ENCODE peak calls at places on chromosomes 1 and 21, in seven cellular contexts. S, G, Z, V, H, C and E are unnamed samples.

GRCh38 chr1:108664426-108664950 is 3.6 kb upstream of the HENMT1 start:
- DNase-seq in S (no peak), G (no peak), Z (no peak), V (no peak), H (no peak), C (no peak), E (no peak)

GRCh38 chr1:51189421-51190073 is 46.5 kb upstream of the RNF11 start:
- DNase-seq in S (peak; percentile 64), G (peak; percentile 77), Z (peak; percentile 79), V (peak; percentile 61), H (peak; percentile 66), C (peak; percentile 61), E (peak; percentile 82)

GRCh38 chr21:31222142-31222541 is 121.9 kb downstream of the TIAM1 start:
- DNase-seq in S (no peak), G (peak; percentile 84), Z (peak; percentile 42), V (no peak), H (no peak), C (no peak), E (no peak)

GRCh38 chr21:46061950-46062349 is 36.0 kb upstream of the COL6A2 start:
- DNase-seq in S (no peak), G (no peak), Z (no peak), V (no peak), H (no peak), C (no peak), E (no peak)

GRCh38 chr1:14108356-14109275 is 408.6 kb downstream of the PRDM2 start:
- DNase-seq in S (no peak), G (no peak), Z (peak; percentile 54), V (no peak), H (no peak), C (no peak), E (peak; percentile 8)

GRCh38 chr1:236143104-236143948 is 987 bp downstream of the GPR137B start:
- DNase-seq in S (peak; percentile 45), G (peak; percentile 93), Z (peak; percentile 9), V (no peak), H (peak; percentile 52), C (no peak), E (peak; percentile 63)

GRCh38 chr1:167360120-167360519 is 139.4 kb downstream of the POU2F1 start:
- DNase-seq in S (no peak), G (no peak), Z (peak; percentile 31), V (no peak), H (no peak), C (no peak), E (no peak)

GRCh38 chr1:198042168-198042567 is 114.6 kb upstream of the NEK7 start:
- DNase-seq in S (no peak), G (no peak), Z (no peak), V (no peak), H (no peak), C (no peak), E (no peak)

GRCh38 chr1:46203738-46204405 is 738 bp downstream of the LURAP1 start:
- DNase-seq in S (peak; percentile 60), G (peak; percentile 34), Z (no peak), V (no peak), H (no peak), C (no peak), E (no peak)

GRCh38 chr21:45392206-45392971 is 12.6 kb upstream of the COL18A1 start:
- DNase-seq in S (no peak), G (no peak), Z (no peak), V (no peak), H (no peak), C (no peak), E (no peak)

GRCh38 chr1:112256413-112256812 is 139.6 kb upstream of the CTTNBP2NL start:
- DNase-seq in S (no peak), G (no peak), Z (no peak), V (no peak), H (no peak), C (no peak), E (no peak)

GRCh38 chr1:202237052-202237451 is 43.5 kb downstream of the LGR6 start:
- DNase-seq in S (peak; percentile 93), G (peak; percentile 53), Z (peak; percentile 39), V (peak; percentile 63), H (peak; percentile 83), C (peak; percentile 42), E (peak; percentile 58)

GRCh38 chr21:24844672-24845071 is 762.6 kb downstream of the MRPL39 start:
- DNase-seq in S (no peak), G (no peak), Z (no peak), V (no peak), H (no peak), C (no peak), E (no peak)

GRCh38 chr1:226335653-226336052 is 26.7 kb upstream of the LIN9 start:
- DNase-seq in S (no peak), G (no peak), Z (no peak), V (no peak), H (no peak), C (no peak), E (no peak)

GRCh38 chr1:156193208-156193487 is 756 bp upstream of the SLC25A44 start:
- DNase-seq in S (no peak), G (no peak), Z (no peak), V (no peak), H (no peak), C (no peak), E (no peak)

GRCh38 chr1:53771648-53772047 is 32.7 kb upstream of the GLIS1 start:
- DNase-seq in S (no peak), G (peak; percentile 87), Z (peak; percentile 7), V (no peak), H (no peak), C (no peak), E (peak; percentile 10)

GRCh38 chr1:43586136-43586726 is 55.5 kb downstream of the PTPRF start:
- DNase-seq in S (no peak), G (no peak), Z (no peak), V (no peak), H (no peak), C (no peak), E (no peak)

GRCh38 chr1:215631489-215631888 is 64.4 kb downstream of the KCTD3 start:
- DNase-seq in S (no peak), G (peak; percentile 43), Z (peak; percentile 80), V (no peak), H (peak; percentile 12), C (no peak), E (peak; percentile 32)

GRCh38 chr1:209335090-209335692 is 248.3 kb upstream of the CAMK1G start:
- DNase-seq in S (peak; percentile 88), G (peak; percentile 62), Z (peak; percentile 61), V (peak; percentile 28), H (peak; percentile 80), C (peak; percentile 51), E (peak; percentile 66)

GRCh38 chr1:196608401-196609113 is at the start of gene KCNT2:
- DNase-seq in S (peak; percentile 99), G (peak; percentile 60), Z (no peak), V (no peak), H (peak; percentile 97), C (no peak), E (peak; percentile 84)

GRCh38 chr1:211259596-211260126 is 495 bp downstream of the RCOR3 start:
- DNase-seq in S (peak; percentile 55), G (peak; percentile 80), Z (peak; percentile 32), V (no peak), H (no peak), C (peak; percentile 63), E (peak; percentile 86)

GRCh38 chr1:216742625-216743024 is 19.4 kb upstream of the ESRRG start:
- DNase-seq in S (peak; percentile 22), G (peak; percentile 17), Z (peak; percentile 54), V (no peak), H (peak; percentile 17), C (peak; percentile 18), E (no peak)

GRCh38 chr1:18716785-18717678 is 86.4 kb downstream of the PAX7 start:
- DNase-seq in S (peak; percentile 46), G (no peak), Z (no peak), V (no peak), H (peak; percentile 63), C (no peak), E (no peak)
- TF ChIP-seq EZH2 in S (peak; percentile 63), G (peak; percentile 74), Z (no peak), V (no peak), H (peak; percentile 90), C (no peak), E (peak; percentile 34)

GRCh38 chr1:243950166-243950565 is 100.1 kb upstream of the AKT3 start:
- DNase-seq in S (no peak), G (peak; percentile 82), Z (peak; percentile 79), V (no peak), H (no peak), C (no peak), E (peak; percentile 27)
- TF ChIP-seq EZH2phosphoT487 in S (no peak), G (no peak), Z (no peak), V (no peak), H (no peak), C (no peak), E (no peak)

DNA sequence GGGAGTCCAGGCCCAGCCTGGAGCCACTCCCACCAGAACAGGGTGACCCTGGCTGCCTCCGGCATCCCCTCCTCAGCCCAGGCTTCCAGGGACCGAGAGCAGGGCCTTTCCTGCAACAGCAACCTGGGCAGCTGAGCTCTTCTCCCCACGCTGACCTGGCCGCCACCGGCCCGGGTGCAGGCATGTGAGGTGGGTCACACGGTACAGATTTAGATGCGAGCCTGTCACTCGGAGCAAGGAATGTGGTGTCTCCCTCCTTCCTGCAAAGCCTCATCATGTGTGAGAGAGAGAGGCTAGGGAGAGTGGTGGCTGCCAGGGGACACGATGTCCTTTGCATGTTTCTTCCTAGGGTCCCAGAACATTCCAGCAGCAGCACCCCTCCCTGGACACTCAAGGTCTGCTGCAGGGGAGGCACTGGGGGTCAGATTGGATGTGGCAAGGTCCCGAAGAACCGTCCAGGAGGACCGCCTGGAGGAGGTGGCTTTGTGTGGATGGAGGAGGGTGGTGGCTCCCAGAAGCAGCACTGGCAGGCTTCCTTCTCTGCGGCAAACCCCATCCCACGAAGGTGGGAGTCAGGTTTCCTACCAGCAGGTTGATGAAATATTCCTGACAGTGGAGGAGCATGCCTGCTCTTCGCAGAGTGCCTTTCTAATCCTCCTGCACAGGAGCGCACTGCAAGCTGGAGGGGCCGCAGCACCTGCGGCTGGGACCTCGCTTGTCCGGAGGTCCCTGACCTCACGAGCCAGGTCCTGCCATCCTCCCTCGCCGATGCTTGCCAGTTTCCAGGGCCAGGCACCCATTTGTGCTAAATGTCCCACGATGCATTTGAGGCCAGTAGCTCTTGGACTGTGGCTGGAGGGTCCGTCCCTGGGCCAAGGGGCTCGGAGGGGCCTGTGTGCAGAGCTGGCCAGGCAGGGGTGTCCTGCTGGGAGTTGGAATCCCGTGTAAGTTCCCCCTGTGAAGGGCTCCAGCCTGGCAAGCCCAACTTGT is 68.4 kb downstream of the PRDM16 start:
- DNase-seq in S (no peak), G (no peak), Z (no peak), V (no peak), H (no peak), C (no peak), E (no peak)
- TF ChIP-seq EZH2 in S (no peak), G (no peak), Z (no peak), V (no peak), H (no peak), C (no peak), E (no peak)

GRCh38 chr1:200486634-200487033 is 76.8 kb upstream of the ZNF281 start:
- DNase-seq in S (no peak), G (no peak), Z (no peak), V (no peak), H (no peak), C (no peak), E (no peak)

GRCh38 chr1:200491097-200491496 is 81.3 kb upstream of the ZNF281 start:
- DNase-seq in S (no peak), G (no peak), Z (no peak), V (no peak), H (no peak), C (no peak), E (no peak)

GRCh38 chr1:200487650-200488049 is 77.8 kb upstream of the ZNF281 start:
- DNase-seq in S (no peak), G (no peak), Z (no peak), V (no peak), H (no peak), C (no peak), E (no peak)

GRCh38 chr1:200490183-200490582 is 80.3 kb upstream of the ZNF281 start:
- DNase-seq in S (no peak), G (no peak), Z (no peak), V (no peak), H (no peak), C (no peak), E (no peak)

GRCh38 chr1:200488375-200489165 is 78.7 kb upstream of the ZNF281 start:
- DNase-seq in S (peak; percentile 91), G (peak; percentile 89), Z (peak; percentile 97), V (peak; percentile 56), H (peak; percentile 81), C (peak; percentile 69), E (peak; percentile 85)
- TF ChIP-seq EZH2phosphoT487 in S (no peak), G (no peak), Z (no peak), V (no peak), H (no peak), C (no peak), E (no peak)